ENCODE peak calls at places on chromosomes 4 and X, in five cellular contexts. One of them, this sample, is unnamed.

GRCh38 chrX:48794993-48795501 is 6.8 kb upstream of the HDAC6 start:
- DNase-seq in Panc1: no peak
- DNase-seq in WERI-Rb-1: peak
- DNase-seq in fibroblast of villous mesenchyme: peak
- DNase-seq in CD8-positive, alpha-beta T cell: no peak
- DNase-seq in this sample: peak

GRCh38 chr4:105709081-105709450 is 482 bp downstream of the GSTCD start:
- DNase-seq in CD8-positive, alpha-beta T cell: no peak
- DNase-seq in WERI-Rb-1: peak
- DNase-seq in Panc1: no peak
- DNase-seq in fibroblast of villous mesenchyme: peak
- DNase-seq in this sample: peak

GRCh38 chrX:150200820-150201287 is 162.3 kb upstream of the MAMLD1 start:
- DNase-seq in CD8-positive, alpha-beta T cell: no peak
- DNase-seq in Panc1: peak
- DNase-seq in WERI-Rb-1: no peak
- DNase-seq in fibroblast of villous mesenchyme: peak
- DNase-seq in this sample: peak

GRCh38 chr4:119221412-119221811 is 8.9 kb downstream of the USP53 start:
- DNase-seq in Panc1: no peak
- DNase-seq in fibroblast of villous mesenchyme: no peak
- DNase-seq in CD8-positive, alpha-beta T cell: no peak
- DNase-seq in WERI-Rb-1: no peak
- DNase-seq in this sample: no peak

GRCh38 chr4:158513246-158513645 is 8.4 kb upstream of the RXFP1 start:
- DNase-seq in WERI-Rb-1: no peak
- DNase-seq in Panc1: no peak
- DNase-seq in fibroblast of villous mesenchyme: no peak
- DNase-seq in CD8-positive, alpha-beta T cell: no peak
- DNase-seq in this sample: peak

GRCh38 chr4:154073107-154073817 is 284.4 kb upstream of the SFRP2 start:
- DNase-seq in Panc1: no peak
- DNase-seq in WERI-Rb-1: no peak
- DNase-seq in CD8-positive, alpha-beta T cell: no peak
- DNase-seq in fibroblast of villous mesenchyme: peak
- DNase-seq in this sample: peak

GRCh38 chr4:7976634-7977033 is 37.0 kb upstream of the AFAP1 start:
- DNase-seq in CD8-positive, alpha-beta T cell: no peak
- DNase-seq in WERI-Rb-1: no peak
- DNase-seq in fibroblast of villous mesenchyme: no peak
- DNase-seq in Panc1: no peak
- DNase-seq in this sample: no peak

GRCh38 chr4:184792950-184793555 is 32.7 kb downstream of the ACSL1 start:
- DNase-seq in CD8-positive, alpha-beta T cell: peak
- DNase-seq in Panc1: peak
- DNase-seq in fibroblast of villous mesenchyme: peak
- DNase-seq in WERI-Rb-1: no peak
- DNase-seq in this sample: peak

GRCh38 chr4:89266128-89266527 is 41.5 kb downstream of the GPRIN3 start:
- DNase-seq in fibroblast of villous mesenchyme: no peak
- DNase-seq in CD8-positive, alpha-beta T cell: no peak
- DNase-seq in WERI-Rb-1: no peak
- DNase-seq in Panc1: no peak
- DNase-seq in this sample: no peak

GRCh38 chr4:48461000-48461399 is 22.1 kb upstream of the SLC10A4 start:
- DNase-seq in WERI-Rb-1: no peak
- DNase-seq in CD8-positive, alpha-beta T cell: no peak
- DNase-seq in fibroblast of villous mesenchyme: no peak
- DNase-seq in Panc1: no peak
- DNase-seq in this sample: no peak

GRCh38 chrX:148363836-148364235 is 136.6 kb upstream of the AFF2 start:
- DNase-seq in WERI-Rb-1: no peak
- DNase-seq in fibroblast of villous mesenchyme: no peak
- DNase-seq in CD8-positive, alpha-beta T cell: no peak
- DNase-seq in Panc1: no peak
- DNase-seq in this sample: no peak

GRCh38 chr4:10232114-10232513 is 115.5 kb upstream of the WDR1 start:
- DNase-seq in Panc1: no peak
- DNase-seq in WERI-Rb-1: no peak
- DNase-seq in CD8-positive, alpha-beta T cell: no peak
- DNase-seq in fibroblast of villous mesenchyme: no peak
- DNase-seq in this sample: no peak

GRCh38 chr4:123505077-123505456 is 108.5 kb downstream of the SPRY1 start:
- DNase-seq in WERI-Rb-1: peak
- DNase-seq in fibroblast of villous mesenchyme: peak
- DNase-seq in CD8-positive, alpha-beta T cell: no peak
- DNase-seq in Panc1: no peak
- DNase-seq in this sample: peak

GRCh38 chr4:27429260-27429970 is 568.8 kb downstream of the STIM2 start:
- DNase-seq in fibroblast of villous mesenchyme: peak
- DNase-seq in WERI-Rb-1: no peak
- DNase-seq in CD8-positive, alpha-beta T cell: no peak
- DNase-seq in Panc1: no peak
- DNase-seq in this sample: no peak

GRCh38 chr4:184950926-184951325 is 67.4 kb upstream of the HELT start:
- DNase-seq in Panc1: no peak
- DNase-seq in fibroblast of villous mesenchyme: no peak
- DNase-seq in WERI-Rb-1: no peak
- DNase-seq in CD8-positive, alpha-beta T cell: no peak
- DNase-seq in this sample: no peak

GRCh38 chrX:150361070-150361776 is 1.9 kb upstream of the MAMLD1 start:
- DNase-seq in Panc1: no peak
- DNase-seq in CD8-positive, alpha-beta T cell: peak
- DNase-seq in WERI-Rb-1: peak
- DNase-seq in fibroblast of villous mesenchyme: no peak
- DNase-seq in this sample: peak

GRCh38 chr4:76585270-76585669 is 150.2 kb downstream of the SHROOM3 start:
- DNase-seq in CD8-positive, alpha-beta T cell: no peak
- DNase-seq in Panc1: no peak
- DNase-seq in WERI-Rb-1: no peak
- DNase-seq in fibroblast of villous mesenchyme: peak
- DNase-seq in this sample: peak

GRCh38 chrX:109125304-109125703 is 356.6 kb downstream of the GUCY2F start:
- DNase-seq in Panc1: no peak
- DNase-seq in WERI-Rb-1: no peak
- DNase-seq in CD8-positive, alpha-beta T cell: no peak
- DNase-seq in fibroblast of villous mesenchyme: no peak
- DNase-seq in this sample: no peak

GRCh38 chrX:21996872-21997271 is 35.3 kb upstream of the PHEX start:
- DNase-seq in fibroblast of villous mesenchyme: peak
- DNase-seq in CD8-positive, alpha-beta T cell: no peak
- DNase-seq in WERI-Rb-1: no peak
- DNase-seq in Panc1: no peak
- DNase-seq in this sample: peak

GRCh38 chrX:102720237-102721168 is at the start of gene GPRASP3:
- DNase-seq in Panc1: peak
- DNase-seq in WERI-Rb-1: peak
- DNase-seq in CD8-positive, alpha-beta T cell: peak
- DNase-seq in fibroblast of villous mesenchyme: peak
- DNase-seq in this sample: peak
- H3K4me3 ChIP-seq in Panc1: peak
- H3K4me3 ChIP-seq in WERI-Rb-1: peak
- H3K4me3 ChIP-seq in CD8-positive, alpha-beta T cell: peak
- H3K4me3 ChIP-seq in fibroblast of villous mesenchyme: peak
- H3K4me3 ChIP-seq in this sample: peak

GRCh38 chrX:154019633-154020499 is at the start of gene IRAK1:
- DNase-seq in fibroblast of villous mesenchyme: peak
- DNase-seq in CD8-positive, alpha-beta T cell: peak
- DNase-seq in WERI-Rb-1: peak
- DNase-seq in Panc1: no peak
- DNase-seq in this sample: peak
- TF ChIP-seq CTCF in fibroblast of villous mesenchyme: no peak
- TF ChIP-seq CTCF in CD8-positive, alpha-beta T cell: no peak
- TF ChIP-seq CTCF in WERI-Rb-1: no peak
- TF ChIP-seq CTCF in Panc1: no peak
- TF ChIP-seq CTCF in this sample: no peak

GRCh38 chr4:24443200-24443599 is 141.2 kb downstream of the DHX15 start:
- DNase-seq in Panc1: no peak
- DNase-seq in CD8-positive, alpha-beta T cell: no peak
- DNase-seq in WERI-Rb-1: no peak
- DNase-seq in fibroblast of villous mesenchyme: no peak
- DNase-seq in this sample: no peak

GRCh38 chr4:24440765-24441164 is 143.6 kb downstream of the DHX15 start:
- DNase-seq in fibroblast of villous mesenchyme: no peak
- DNase-seq in CD8-positive, alpha-beta T cell: no peak
- DNase-seq in Panc1: no peak
- DNase-seq in WERI-Rb-1: no peak
- DNase-seq in this sample: no peak
- H3K4me3 ChIP-seq in fibroblast of villous mesenchyme: no peak
- H3K4me3 ChIP-seq in CD8-positive, alpha-beta T cell: no peak
- H3K4me3 ChIP-seq in Panc1: no peak
- H3K4me3 ChIP-seq in WERI-Rb-1: no peak
- H3K4me3 ChIP-seq in this sample: no peak

GRCh38 chrX:103157511-103158316 is 57.2 kb upstream of the BEX4 start:
- DNase-seq in fibroblast of villous mesenchyme: peak
- DNase-seq in WERI-Rb-1: peak
- DNase-seq in Panc1: peak
- DNase-seq in CD8-positive, alpha-beta T cell: peak
- DNase-seq in this sample: peak
- TF ChIP-seq CTCF in fibroblast of villous mesenchyme: peak
- TF ChIP-seq CTCF in WERI-Rb-1: peak
- TF ChIP-seq CTCF in Panc1: peak
- TF ChIP-seq CTCF in CD8-positive, alpha-beta T cell: peak
- TF ChIP-seq CTCF in this sample: peak

DNA sequence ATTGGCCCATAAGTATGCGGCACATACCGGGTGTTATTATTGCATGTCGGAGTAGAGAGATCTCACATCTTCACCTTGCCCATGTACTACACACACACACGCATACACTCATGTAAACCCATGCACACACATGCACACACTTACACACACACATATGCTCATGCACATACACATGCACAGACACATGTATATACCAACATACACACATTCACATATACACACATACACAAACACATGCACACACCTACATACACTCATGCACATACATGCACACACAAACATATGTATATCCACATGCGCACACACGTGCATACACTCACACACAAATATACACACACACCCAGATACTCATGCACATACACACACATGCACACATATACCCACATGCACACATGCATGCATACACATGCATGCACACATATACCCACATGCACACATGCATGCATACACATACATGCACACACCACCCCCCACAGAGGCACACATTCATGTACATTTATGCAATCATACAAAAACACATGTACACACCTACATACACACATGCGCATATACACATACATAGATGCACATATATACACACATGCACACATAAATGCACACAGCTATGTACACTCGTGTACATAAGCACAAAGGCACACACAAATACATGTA is 11.2 kb downstream of the CYP4V2 start:
- DNase-seq in CD8-positive, alpha-beta T cell: no peak
- DNase-seq in Panc1: no peak
- DNase-seq in WERI-Rb-1: no peak
- DNase-seq in fibroblast of villous mesenchyme: no peak
- DNase-seq in this sample: no peak
- H3K4me3 ChIP-seq in CD8-positive, alpha-beta T cell: no peak
- H3K4me3 ChIP-seq in Panc1: no peak
- H3K4me3 ChIP-seq in WERI-Rb-1: no peak
- H3K4me3 ChIP-seq in fibroblast of villous mesenchyme: no peak
- H3K4me3 ChIP-seq in this sample: no peak

DNA sequence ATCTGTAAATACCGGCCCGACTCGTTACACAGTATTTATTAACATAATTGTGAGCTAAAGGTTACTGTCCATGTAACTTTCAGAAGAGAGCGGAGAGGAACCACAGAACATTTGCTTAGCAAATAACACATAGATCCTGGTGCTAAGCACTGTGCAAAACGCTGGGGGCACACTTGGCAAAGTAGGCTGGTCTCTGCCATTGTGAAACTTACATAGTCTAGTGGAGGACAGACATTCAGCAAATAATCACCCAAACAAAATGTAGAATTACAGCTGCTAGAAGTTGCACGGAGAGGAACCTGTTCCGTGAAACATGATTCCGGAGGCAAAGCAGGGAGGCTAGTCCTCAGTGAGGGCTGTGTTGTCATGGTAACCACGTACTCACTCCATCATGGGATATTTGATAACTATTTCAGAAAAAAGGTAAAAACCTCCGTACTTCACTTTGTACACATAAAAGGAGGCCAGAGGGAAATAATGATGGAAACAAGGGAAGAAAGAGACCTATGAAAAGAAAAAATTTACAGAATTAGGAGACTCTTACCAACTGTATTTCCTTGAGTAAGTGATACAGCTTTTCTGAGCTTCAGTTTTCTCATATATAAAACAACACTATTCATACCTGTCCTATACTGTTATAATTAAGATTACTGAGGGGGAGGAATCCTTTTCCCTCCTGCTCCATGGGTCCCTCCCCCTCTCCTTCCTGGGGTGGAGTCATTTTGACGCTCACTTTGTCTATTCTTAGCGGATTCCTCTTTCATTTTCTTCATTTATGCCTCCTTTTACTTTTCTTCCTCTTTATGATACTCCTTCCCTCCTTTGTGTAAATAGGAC is 760 bp upstream of the RASGEF1B start:
- DNase-seq in CD8-positive, alpha-beta T cell: peak
- DNase-seq in Panc1: no peak
- DNase-seq in WERI-Rb-1: peak
- DNase-seq in fibroblast of villous mesenchyme: peak
- DNase-seq in this sample: peak
- TF ChIP-seq CTCF in CD8-positive, alpha-beta T cell: peak
- TF ChIP-seq CTCF in Panc1: peak
- TF ChIP-seq CTCF in WERI-Rb-1: peak
- TF ChIP-seq CTCF in fibroblast of villous mesenchyme: peak
- TF ChIP-seq CTCF in this sample: peak

DNA sequence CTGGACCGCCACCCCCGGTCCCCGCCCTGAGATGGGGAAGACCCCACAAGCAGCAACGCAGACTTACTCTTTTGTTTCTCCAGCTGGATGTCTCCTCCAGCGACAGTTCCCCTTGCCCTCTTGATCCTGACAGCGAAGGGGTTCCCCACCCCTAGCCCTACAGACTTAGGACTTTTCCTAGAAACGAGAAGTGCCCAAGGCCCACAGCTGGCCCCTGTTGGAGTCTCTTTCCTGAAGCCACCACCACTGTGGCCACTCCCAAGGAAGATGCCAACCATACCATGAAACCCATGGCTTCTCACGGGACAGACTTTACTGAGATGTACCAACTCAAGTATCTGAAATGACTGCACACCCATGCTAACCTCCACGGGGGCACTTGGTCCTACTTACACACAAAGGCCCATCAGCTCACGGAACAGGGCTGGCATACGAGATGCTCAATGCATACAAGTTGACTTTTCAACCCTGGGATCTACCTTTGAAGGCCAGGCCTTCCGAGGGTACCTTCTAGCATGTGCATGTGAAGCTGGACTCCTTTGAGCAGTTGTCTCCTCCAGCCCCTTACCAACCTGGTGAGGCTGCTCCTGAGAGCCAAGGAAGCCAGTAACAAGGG is 906 bp upstream of the IRAK1 start:
- DNase-seq in CD8-positive, alpha-beta T cell: no peak
- DNase-seq in Panc1: no peak
- DNase-seq in WERI-Rb-1: no peak
- DNase-seq in fibroblast of villous mesenchyme: no peak
- DNase-seq in this sample: no peak
- H3K4me3 ChIP-seq in CD8-positive, alpha-beta T cell: peak
- H3K4me3 ChIP-seq in Panc1: peak
- H3K4me3 ChIP-seq in WERI-Rb-1: peak
- H3K4me3 ChIP-seq in fibroblast of villous mesenchyme: peak
- H3K4me3 ChIP-seq in this sample: peak

This sample was measured in choroid plexus epithelial cell.